ENCODE peak calls at places on chromosomes 4 and X, in four cellular contexts. D is fibroblast of mammary gland, F is posterior cingulate gyrus, H is tibial artery. W is an unnamed sample.

GRCh38 chrX:19883878-19884277 is 3.5 kb downstream of the SH3KBP1 start:
- DNase-seq in D (no peak), F (no peak), H (no peak), W (no peak)

GRCh38 chr4:145935253-145936141 is 3.1 kb downstream of the ZNF827 start:
- DNase-seq in D (peak), F (peak), H (no peak), W (peak)

GRCh38 chrX:136214551-136214950 is 36.6 kb downstream of the MAP7D3 start:
- DNase-seq in D (peak), F (no peak), H (no peak), W (no peak)

GRCh38 chr4:177442623-177443155 is 452 bp upstream of the AGA start:
- DNase-seq in D (peak), F (no peak), H (no peak), W (no peak)

GRCh38 chr4:77862478-77863216 is at the start of gene MRPL1:
- DNase-seq in D (peak), F (peak), H (peak), W (peak)

GRCh38 chr4:244471-244870 is 60.8 kb downstream of the ZNF732 start:
- DNase-seq in D (peak), F (no peak), H (peak), W (no peak)

GRCh38 chrX:7987160-7987992 is 60.2 kb upstream of the PNPLA4 start:
- DNase-seq in D (no peak), F (no peak), H (no peak), W (no peak)

GRCh38 chrX:130165181-130165702 is 399 bp downstream of the AIFM1 start:
- DNase-seq in D (peak), F (no peak), H (peak), W (no peak)

W was measured in hippocampal formation.